ENCODE peak calls at places on chromosomes 7 and 10, in four cellular contexts. N is endothelial cell of umbilical vein, Q is IMR-90, I is PC-9. O is an unnamed sample.

GRCh38 chr10:101682172-101682825 is 12.7 kb downstream of the FBXW4 start:
- DNase-seq in N (peak; percentile 38), Q (no peak), I (no peak), O (no peak)

GRCh38 chr7:133789951-133790350 is 337.2 kb upstream of the LRGUK start:
- DNase-seq in N (no peak), Q (peak; percentile 74), I (no peak), O (no peak)

GRCh38 chr7:130845581-130846085 is 111.6 kb upstream of the KLF14 start:
- DNase-seq in N (no peak), Q (peak; percentile 89), I (no peak), O (peak; percentile 88)

GRCh38 chr7:13308423-13308822 is 621.0 kb downstream of the ARL4A start:
- DNase-seq in N (no peak), Q (no peak), I (no peak), O (no peak)

GRCh38 chr7:47458057-47458456 is 123.9 kb downstream of the TNS3 start:
- DNase-seq in N (peak; percentile 68), Q (peak; percentile 99), I (no peak), O (no peak)

GRCh38 chr10:4807803-4808507 is 18.1 kb upstream of the AKR1E2 start:
- DNase-seq in N (peak; percentile 93), Q (peak; percentile 86), I (no peak), O (no peak)

GRCh38 chr10:22219308-22219707 is 1.5 kb upstream of the EBLN1 start:
- DNase-seq in N (no peak), Q (no peak), I (no peak), O (no peak)

GRCh38 chr7:158107806-158108205 is 479.8 kb downstream of the PTPRN2 start:
- DNase-seq in N (no peak), Q (no peak), I (no peak), O (no peak)

GRCh38 chr7:39386718-39387117 is 179.5 kb upstream of the YAE1 start:
- DNase-seq in N (no peak), Q (no peak), I (no peak), O (no peak)

GRCh38 chr10:77653210-77653609 is 15.6 kb upstream of the KCNMA1 start:
- DNase-seq in N (no peak), Q (no peak), I (no peak), O (no peak)

GRCh38 chr7:120856621-120857352 is 1.2 kb downstream of the TSPAN12 start:
- DNase-seq in N (peak; percentile 51), Q (peak; percentile 8), I (no peak), O (peak; percentile 29)

GRCh38 chr10:25405871-25406270 is 231.1 kb downstream of the GPR158 start:
- DNase-seq in N (no peak), Q (no peak), I (no peak), O (no peak)

GRCh38 chr7:71131753-71132520 is at the start of gene GALNT17:
- DNase-seq in N (no peak), Q (no peak), I (no peak), O (no peak)

GRCh38 chr10:75599875-75600648 is 168.6 kb downstream of the LRMDA start:
- DNase-seq in N (no peak), Q (no peak), I (no peak), O (no peak)

GRCh38 chr7:155509725-155510551 is 36.4 kb downstream of the CNPY1 start:
- DNase-seq in N (no peak), Q (no peak), I (no peak), O (no peak)

GRCh38 chr10:72738476-72738875 is 46.5 kb downstream of the MCU start:
- DNase-seq in N (peak; percentile 92), Q (no peak), I (no peak), O (no peak)

GRCh38 chr7:132307465-132307864 is 268.8 kb downstream of the PLXNA4 start:
- DNase-seq in N (peak; percentile 15), Q (no peak), I (no peak), O (no peak)

GRCh38 chr7:139679731-139680594 is 97.8 kb downstream of the HIPK2 start:
- DNase-seq in N (peak; percentile 77), Q (peak; percentile 86), I (no peak), O (no peak)

GRCh38 chr7:32063614-32064013 is 6.6 kb downstream of the PDE1C start:
- DNase-seq in N (no peak), Q (no peak), I (no peak), O (no peak)

GRCh38 chr7:32058017-32058416 is 12.2 kb downstream of the PDE1C start:
- DNase-seq in N (no peak), Q (no peak), I (peak; percentile 26), O (no peak)

GRCh38 chr7:32061346-32061745 is 8.9 kb downstream of the PDE1C start:
- DNase-seq in N (no peak), Q (no peak), I (peak; percentile 27), O (no peak)

GRCh38 chr7:32059289-32060045 is 10.7 kb downstream of the PDE1C start:
- DNase-seq in N (no peak), Q (peak; percentile 71), I (peak; percentile 15), O (no peak)

DNA sequence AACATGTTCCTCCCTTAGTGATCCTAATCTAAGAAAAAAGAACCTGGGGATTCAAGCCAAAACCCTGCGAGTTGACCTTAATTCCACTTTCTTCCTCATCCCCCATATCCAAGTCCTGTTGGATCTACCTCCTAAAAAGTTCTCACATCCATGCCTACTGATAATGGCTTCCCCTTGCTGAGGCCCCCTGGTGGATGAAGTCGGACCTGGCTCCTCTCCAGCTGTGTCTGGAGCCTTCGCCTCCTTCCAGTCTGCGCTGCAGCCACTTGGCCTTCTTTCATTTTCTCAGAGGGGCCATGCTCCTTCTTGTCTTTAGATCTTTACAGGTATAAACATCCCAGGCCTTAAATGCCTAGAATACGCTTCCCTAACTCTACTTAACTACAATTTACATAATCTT is 8.1 kb downstream of the PDE1C start:
- DNase-seq in N (peak; percentile 48), Q (peak; percentile 30), I (peak; percentile 35), O (peak; percentile 23)
- H3K4me2 ChIP-seq in N (no peak overlapping the region), Q (peak overlapping the region; percentile 39), I (peak overlapping the region; percentile 15), O (no peak overlapping the region)

GRCh38 chr7:666454-667292 is 59.8 kb upstream of the DNAAF5 start:
- DNase-seq in N (no peak), Q (no peak), I (peak; percentile 18), O (no peak)

GRCh38 chr7:664402-664775 is 62.1 kb upstream of the DNAAF5 start:
- DNase-seq in N (no peak), Q (no peak), I (no peak), O (no peak)

GRCh38 chr7:665251-665650 is 61.2 kb upstream of the DNAAF5 start:
- DNase-seq in N (no peak), Q (peak; percentile 51), I (no peak), O (no peak)

GRCh38 chr7:668139-668871 is 58.2 kb upstream of the DNAAF5 start:
- DNase-seq in N (peak; percentile 84), Q (peak; percentile 85), I (peak; percentile 25), O (no peak)

GRCh38 chr7:665751-666453 is 60.6 kb upstream of the DNAAF5 start:
- DNase-seq in N (no peak), Q (no peak), I (peak; percentile 29), O (no peak)
- H3K4me2 ChIP-seq in N (no peak overlapping the region), Q (no peak overlapping the region), I (no peak overlapping the region), O (no peak overlapping the region)

DNA sequence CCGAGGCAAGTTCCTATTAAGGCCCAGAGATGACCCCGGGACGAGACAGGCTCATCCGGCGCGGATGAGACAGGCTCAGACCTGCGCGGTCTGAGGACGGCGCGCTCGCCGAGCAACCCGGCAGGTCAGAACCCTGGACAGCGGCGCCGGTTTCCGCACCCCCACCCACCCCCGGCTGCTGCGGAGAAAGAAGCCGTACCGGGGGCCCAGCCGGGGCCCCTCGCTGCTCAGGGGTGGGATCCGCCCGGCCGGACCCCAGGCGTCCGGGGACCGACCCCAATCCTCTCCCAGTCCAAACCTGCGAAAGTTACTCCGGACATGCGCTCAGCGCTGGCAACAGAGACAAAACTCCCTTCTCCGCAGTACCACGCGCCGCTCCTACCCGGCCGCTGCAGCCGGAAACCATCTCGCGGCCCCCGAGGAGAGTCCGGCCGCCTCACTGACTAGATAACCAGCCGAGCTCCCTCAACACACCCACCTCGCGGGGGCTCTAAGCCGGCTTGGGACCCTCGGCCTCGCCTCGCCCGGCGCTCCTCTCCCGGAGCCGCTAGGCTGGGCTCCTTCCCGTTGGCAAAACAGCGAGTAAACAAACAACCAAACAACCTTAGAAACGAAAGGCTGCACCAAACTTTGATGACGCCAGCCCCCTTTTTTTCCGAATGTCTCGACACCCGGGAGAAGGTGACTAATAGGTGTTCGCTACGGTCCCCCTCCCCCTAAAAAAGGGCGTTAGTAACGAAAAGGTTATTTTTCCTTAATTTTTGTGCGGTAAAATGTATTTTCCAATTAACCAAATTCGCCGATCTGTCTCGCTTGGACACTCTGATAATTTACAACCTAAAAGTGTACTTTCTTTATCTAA is 2.3 kb upstream of the DRGX start:
- DNase-seq in N (peak; percentile 32), Q (peak; percentile 28), I (no peak), O (no peak)
- H3K4me2 ChIP-seq in N (peak overlapping the region; percentile 47), Q (peak overlapping the region; percentile 63), I (no peak overlapping the region), O (no peak overlapping the region)

DNA sequence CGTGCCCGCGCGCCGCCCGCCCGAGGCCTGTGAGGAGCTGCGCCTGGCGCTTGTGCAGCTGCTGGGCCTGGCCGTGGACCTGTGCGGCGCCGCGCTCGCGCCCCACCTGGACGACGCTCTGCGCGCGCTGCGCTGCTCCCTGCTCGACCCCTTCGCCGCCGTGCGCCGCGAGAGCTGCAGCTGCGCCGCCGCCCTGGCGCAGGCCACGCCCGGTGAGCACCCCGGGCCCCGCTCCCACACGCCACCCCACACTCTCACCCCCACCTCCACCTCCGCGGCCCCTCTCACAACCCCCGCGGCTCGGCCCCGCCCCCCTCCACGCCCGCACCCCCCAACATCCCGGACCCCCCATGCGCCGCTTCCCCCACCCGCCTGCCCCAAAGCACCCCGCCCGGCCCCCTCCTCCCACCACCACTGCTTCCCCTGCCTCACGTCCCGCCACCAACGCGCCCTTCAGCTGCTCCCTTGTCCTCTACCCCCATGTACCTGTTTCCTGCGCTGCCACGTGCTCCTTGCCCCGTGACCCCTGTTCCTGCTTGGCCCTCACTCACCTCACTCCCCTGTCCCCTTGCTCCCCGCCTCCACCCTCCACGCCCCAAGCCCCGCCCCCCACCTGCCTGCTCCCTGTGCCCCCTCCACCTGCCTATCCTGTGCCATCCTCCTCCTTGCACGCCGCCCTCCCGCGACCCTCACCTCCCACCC is at the start of gene PRKAR1B:
- DNase-seq in N (no peak), Q (no peak), I (no peak), O (no peak)
- H3K4me2 ChIP-seq in N (peak within 1 kb of the TSS; percentile 54), Q (peak within 1 kb of the TSS; percentile 96), I (peak within 1 kb of the TSS; percentile 96), O (peak within 1 kb of the TSS; percentile 79)

GRCh38 chr10:62637249-62638061 is 167.1 kb upstream of the ADO start:
- DNase-seq in N (peak; percentile 3), Q (peak; percentile 61), I (no peak), O (no peak)
- H3K4me2 ChIP-seq in N (peak overlapping the region; percentile 48), Q (peak overlapping the region; percentile 92), I (no peak overlapping the region), O (no peak overlapping the region)

DNA sequence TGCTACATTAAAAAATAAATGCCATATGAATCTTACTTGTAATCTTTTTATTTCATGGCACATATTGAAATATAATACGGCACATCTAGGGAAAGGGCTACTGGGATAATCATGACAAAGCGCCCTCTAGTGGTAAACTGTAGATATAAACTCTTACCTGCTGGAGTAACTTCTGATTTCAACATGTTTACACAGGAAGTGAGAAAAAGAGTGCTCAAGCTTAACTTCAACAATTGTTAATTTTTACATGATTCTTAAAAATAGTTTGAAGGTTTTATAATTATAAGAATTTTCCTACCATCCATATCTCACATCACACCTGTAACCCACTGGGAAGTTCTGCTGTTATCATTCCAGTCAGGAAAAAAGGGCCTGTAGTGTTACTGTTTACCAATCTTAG is 2.0 kb upstream of the HEPACAM2 start:
- DNase-seq in N (peak; percentile 67), Q (peak; percentile 70), I (peak; percentile 64), O (peak; percentile 50)
- H3K4me2 ChIP-seq in N (no peak overlapping the region), Q (no peak overlapping the region), I (no peak overlapping the region), O (peak overlapping the region; percentile 4)

GRCh38 chr7:73703985-73704639 is 15.4 kb downstream of the STX1A start:
- DNase-seq in N (no peak), Q (peak; percentile 12), I (peak; percentile 15), O (no peak)
- H3K4me2 ChIP-seq in N (no peak overlapping the region), Q (no peak overlapping the region), I (no peak overlapping the region), O (no peak overlapping the region)